ENCODE peak calls at places on chromosome 15, in nine cellular contexts. C is progenitor cell of endocrine pancreas, V is left lung, L is Peyer's patch, E is GM10248, X is breast epithelium, P is uterus, M is heart right ventricle, F is cardiac muscle cell. B is an unnamed sample.

GRCh38 chr15:77546870-77547269 is 85.8 kb downstream of the LINGO1 start:
- DNase-seq in L (no peak), F (no peak), X (no peak), P (no peak), V (no peak), M (no peak), E (no peak), C (no peak), B (no peak)

GRCh38 chr15:39887832-39888231 is 32.2 kb downstream of the GPR176 start:
- DNase-seq in L (no peak), V (no peak), E (no peak), M (no peak), C (no peak), X (no peak), P (no peak), F (peak; percentile 13), B (no peak)

GRCh38 chr15:21267686-21268395 is 172.5 kb downstream of the POTEB3 start:
- DNase-seq in X (no peak), F (no peak), L (no peak), P (no peak), E (no peak), M (no peak), V (no peak), C (no peak), B (no peak)

GRCh38 chr15:100726426-100727190 is 124.2 kb downstream of the ASB7 start:
- DNase-seq in X (peak; percentile 43), M (no peak), L (no peak), E (peak; percentile 3), F (no peak), C (no peak), V (no peak), P (peak; percentile 13), B (no peak)

GRCh38 chr15:77024273-77025065 is 29.5 kb downstream of the PSTPIP1 start:
- DNase-seq in C (peak; percentile 80), L (peak; percentile 53), E (peak; percentile 84), M (peak; percentile 79), X (peak; percentile 64), V (peak; percentile 92), F (peak; percentile 77), P (peak; percentile 70), B (peak; percentile 59)

GRCh38 chr15:73414876-73415275 is 28.1 kb upstream of the REC114 start:
- DNase-seq in C (no peak), L (no peak), E (no peak), V (no peak), X (no peak), P (no peak), M (no peak), F (no peak), B (no peak)

GRCh38 chr15:61051570-61052031 is 177.5 kb downstream of the RORA start:
- DNase-seq in F (peak; percentile 58), P (peak; percentile 58), E (no peak), L (no peak), X (no peak), V (no peak), M (peak; percentile 14), C (no peak), B (no peak)

GRCh38 chr15:62853114-62853832 is 189.3 kb upstream of the TPM1 start:
- DNase-seq in E (no peak), X (no peak), C (no peak), M (no peak), P (no peak), F (no peak), V (no peak), L (no peak), B (no peak)

GRCh38 chr15:63274427-63274826 is 3.0 kb upstream of the APH1B start:
- DNase-seq in M (no peak), C (no peak), P (no peak), E (no peak), V (no peak), L (no peak), X (no peak), F (no peak), B (no peak)

GRCh38 chr15:84653910-84654688 is at the start of gene WDR73:
- DNase-seq in V (peak; percentile 99), E (peak; percentile 96), X (peak; percentile 96), L (peak; percentile 95), P (peak; percentile 98), M (peak; percentile 98), C (peak; percentile 94), F (peak; percentile 98), B (peak; percentile 98)

GRCh38 chr15:23823508-23823907 is 136.4 kb upstream of the NDN start:
- DNase-seq in X (no peak), V (no peak), C (no peak), F (peak; percentile 25), E (no peak), L (no peak), P (no peak), M (no peak), B (no peak)

GRCh38 chr15:101439285-101439919 is 50.1 kb downstream of the PCSK6 start:
- DNase-seq in V (no peak), E (no peak), M (no peak), F (no peak), P (no peak), L (no peak), X (no peak), C (no peak), B (no peak)

GRCh38 chr15:65044724-65045481 is at the start of gene SLC51B:
- DNase-seq in L (no peak), P (no peak), C (no peak), E (no peak), M (peak; percentile 54), F (peak; percentile 56), X (no peak), V (no peak), B (no peak)

GRCh38 chr15:33492434-33493052 is 181.8 kb downstream of the RYR3 start:
- DNase-seq in V (no peak), X (no peak), C (no peak), F (no peak), M (no peak), E (no peak), L (no peak), P (no peak), B (no peak)

GRCh38 chr15:66898656-66899402 is 166.6 kb upstream of the SMAD3 start:
- DNase-seq in E (no peak), L (no peak), X (no peak), V (no peak), P (no peak), F (no peak), C (no peak), M (no peak), B (no peak)

GRCh38 chr15:63236272-63236671 is 41.1 kb upstream of the APH1B start:
- DNase-seq in C (no peak), F (no peak), P (no peak), L (no peak), E (no peak), X (no peak), M (no peak), V (no peak), B (no peak)

GRCh38 chr15:63086271-63086670 is 35.4 kb upstream of the LACTB start:
- DNase-seq in X (no peak), E (no peak), V (no peak), M (no peak), P (no peak), C (no peak), F (no peak), L (no peak), B (no peak)

GRCh38 chr15:31153531-31153930 is 52.0 kb upstream of the TRPM1 start:
- DNase-seq in F (no peak), V (no peak), E (no peak), C (no peak), X (no peak), L (no peak), M (no peak), P (no peak), B (no peak)

DNA sequence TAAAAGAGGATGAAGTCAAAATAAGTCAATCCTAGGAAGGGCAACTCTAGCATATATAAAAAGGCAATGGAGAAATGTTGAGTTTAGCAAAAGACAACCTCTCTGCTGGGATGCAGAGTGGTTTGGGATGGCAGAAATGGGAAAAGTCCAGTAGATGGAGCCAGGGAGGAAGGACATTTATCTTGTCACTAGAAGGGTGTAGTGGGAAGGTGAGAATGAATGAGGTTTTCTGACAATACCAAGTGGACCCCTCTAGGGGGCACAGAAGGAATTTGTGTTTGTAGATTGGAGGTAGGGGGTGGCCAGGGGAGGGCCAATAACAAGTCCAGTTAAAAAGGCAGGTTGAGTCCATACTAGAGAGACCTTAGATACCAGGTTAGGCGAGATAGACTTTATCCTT is 80.0 kb downstream of the THSD4 start:
- DNase-seq in P (no peak), F (no peak), L (no peak), X (no peak), M (no peak), C (no peak), E (no peak), V (no peak), B (no peak)
- TF ChIP-seq CTCF in P (no peak), F (peak; percentile 26), L (peak; percentile 23), X (no peak), M (no peak), C (peak; percentile 12), E (no peak), V (no peak), B (peak; percentile 61)

GRCh38 chr15:55283295-55284147 is 6.1 kb downstream of the RAB27A start:
- DNase-seq in X (no peak), L (no peak), C (no peak), P (no peak), M (no peak), V (no peak), F (no peak), E (no peak), B (no peak)

GRCh38 chr15:55282284-55282833 is 7.3 kb downstream of the RAB27A start:
- DNase-seq in L (no peak), P (no peak), C (no peak), V (no peak), M (no peak), F (no peak), E (no peak), X (no peak), B (no peak)

GRCh38 chr15:55279746-55280351 is 9.8 kb downstream of the RAB27A start:
- DNase-seq in M (no peak), P (no peak), F (no peak), C (no peak), E (peak; percentile 52), L (peak; percentile 39), X (no peak), V (no peak), B (no peak)

GRCh38 chr15:55279100-55279745 is 10.4 kb downstream of the RAB27A start:
- DNase-seq in P (no peak), E (no peak), V (no peak), X (no peak), C (no peak), F (no peak), M (no peak), L (no peak), B (no peak)

GRCh38 chr15:55281517-55282227 is 7.9 kb downstream of the RAB27A start:
- DNase-seq in M (no peak), F (no peak), P (no peak), V (no peak), E (no peak), L (no peak), C (no peak), X (no peak), B (no peak)
- TF ChIP-seq CTCF in M (no peak), F (no peak), P (no peak), V (no peak), E (no peak), L (no peak), C (no peak), X (no peak), B (no peak)

GRCh38 chr15:25136119-25136518 is 181.3 kb downstream of the SNRPN start:
- DNase-seq in M (no peak), P (no peak), F (peak; percentile 45), L (no peak), C (no peak), E (no peak), X (no peak), V (no peak), B (no peak)
- TF ChIP-seq CTCF in M (peak; percentile 42), P (no peak), F (peak; percentile 18), L (no peak), C (peak; percentile 31), E (no peak), X (peak; percentile 24), V (no peak), B (peak; percentile 45)

GRCh38 chr15:89399390-89400120 is 64.9 kb upstream of the POLG start:
- DNase-seq in P (no peak), X (no peak), F (peak; percentile 39), M (no peak), C (no peak), E (peak; percentile 86), L (peak; percentile 59), V (no peak), B (no peak)
- TF ChIP-seq CTCF in P (no peak), X (no peak), F (peak; percentile 64), M (peak; percentile 20), C (peak; percentile 69), E (peak; percentile 63), L (peak; percentile 19), V (peak; percentile 7), B (peak; percentile 70)

B was measured in chondrocyte.